ENCODE peak calls at places on chromosomes 13 and 19, in five cellular contexts. D, L, W, N and O are unnamed samples.

GRCh38 chr19:13275016-13275722 is 125.0 kb downstream of the IER2 start:
- DNase-seq in D (no peak), L (no peak), W (no peak), N (no peak), O (no peak)

GRCh38 chr13:50915562-50915961 is 6.0 kb downstream of the RNASEH2B start:
- DNase-seq in D (peak; percentile 75), L (no peak), W (no peak), N (no peak), O (no peak)

GRCh38 chr13:34349091-34349722 is 531.3 kb downstream of the RFC3 start:
- DNase-seq in D (no peak), L (no peak), W (no peak), N (peak; percentile 37), O (peak; percentile 81)

GRCh38 chr13:112246731-112247470 is 129.3 kb upstream of the SPACA7 start:
- DNase-seq in D (no peak), L (peak; percentile 57), W (no peak), N (no peak), O (no peak)

GRCh38 chr13:73421310-73421912 is 362.6 kb downstream of the KLF5 start:
- DNase-seq in D (no peak), L (no peak), W (no peak), N (no peak), O (no peak)

GRCh38 chr19:45498411-45499195 is at the start of gene PPM1N:
- DNase-seq in D (peak; percentile 61), L (peak; percentile 72), W (no peak), N (no peak), O (no peak)

GRCh38 chr13:50081106-50081898 is 66.1 kb downstream of the KCNRG start:
- DNase-seq in D (peak; percentile 58), L (peak; percentile 80), W (peak; percentile 68), N (peak; percentile 66), O (peak; percentile 77)

GRCh38 chr13:46951516-46951915 is 54.7 kb upstream of the HTR2A start:
- DNase-seq in D (no peak), L (no peak), W (no peak), N (no peak), O (no peak)

GRCh38 chr19:1616396-1616795 is 11.1 kb upstream of the UQCR11 start:
- DNase-seq in D (no peak), L (no peak), W (no peak), N (no peak), O (no peak)

GRCh38 chr19:47703301-47703700 is 9.9 kb upstream of the EHD2 start:
- DNase-seq in D (no peak), L (no peak), W (no peak), N (no peak), O (no peak)

GRCh38 chr13:75789451-75790197 is 153.5 kb downstream of the LMO7 start:
- DNase-seq in D (no peak), L (no peak), W (no peak), N (no peak), O (no peak)

GRCh38 chr19:33755314-33756020 is 41.2 kb upstream of the KCTD15 start:
- DNase-seq in D (no peak), L (no peak), W (no peak), N (no peak), O (no peak)

GRCh38 chr19:41937976-41938375 is 9.7 kb upstream of the ERFL start:
- DNase-seq in D (no peak), L (no peak), W (peak; percentile 71), N (no peak), O (no peak)

GRCh38 chr19:40962460-40962961 is 28.6 kb upstream of the CYP2B6 start:
- DNase-seq in D (no peak), L (no peak), W (no peak), N (no peak), O (no peak)

GRCh38 chr13:112448621-112449544 is 72.7 kb downstream of the SPACA7 start:
- DNase-seq in D (no peak), L (no peak), W (peak; percentile 12), N (no peak), O (no peak)

GRCh38 chr13:40981949-40982348 is 37.2 kb downstream of the ELF1 start:
- DNase-seq in D (no peak), L (no peak), W (no peak), N (no peak), O (no peak)

GRCh38 chr13:40980466-40980865 is 38.6 kb downstream of the ELF1 start:
- DNase-seq in D (peak; percentile 52), L (no peak), W (no peak), N (no peak), O (no peak)

GRCh38 chr13:40982772-40983171 is 36.3 kb downstream of the ELF1 start:
- DNase-seq in D (peak; percentile 85), L (no peak), W (peak; percentile 38), N (peak; percentile 51), O (no peak)

GRCh38 chr13:40983269-40983668 is 35.8 kb downstream of the ELF1 start:
- DNase-seq in D (no peak), L (no peak), W (no peak), N (no peak), O (no peak)

DNA sequence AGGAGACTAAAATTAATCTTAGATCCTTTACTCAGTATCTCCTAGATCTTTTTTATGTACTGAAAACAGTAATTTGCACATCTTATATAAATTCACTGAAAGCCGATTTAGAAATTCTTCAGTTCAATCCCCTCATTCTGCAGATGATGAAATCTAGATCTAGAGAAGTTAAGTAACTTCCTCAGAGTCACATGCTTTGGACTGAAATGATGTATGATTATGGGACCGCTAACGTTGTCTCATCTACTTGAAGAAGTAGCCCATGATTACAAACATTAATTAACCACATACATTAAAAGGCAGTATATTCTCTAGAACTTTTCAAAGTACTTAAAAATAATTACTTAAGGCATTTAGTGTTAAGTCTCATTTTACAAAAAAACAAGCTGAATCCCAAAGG is 37.8 kb downstream of the ELF1 start:
- DNase-seq in D (peak; percentile 58), L (no peak), W (no peak), N (no peak), O (no peak)
- H3K4me1 ChIP-seq in D (peaks cover 51% of the 10 kb centered on the region), L (peaks cover 68% of the 10 kb centered on the region), W (no peaks in the 10 kb centered on the region), N (peaks cover 98% of the 10 kb centered on the region), O (peaks cover 66% of the 10 kb centered on the region)

GRCh38 chr19:55836340-55836739 is at the start of gene NLRP4:
- DNase-seq in D (no peak), L (no peak), W (no peak), N (no peak), O (no peak)
- H3K27ac ChIP-seq in D (no peak within 1 kb of the TSS), L (no peak within 1 kb of the TSS), W (no peak within 1 kb of the TSS), N (no peak within 1 kb of the TSS), O (no peak within 1 kb of the TSS)

GRCh38 chr19:3969435-3970312 is 1.2 kb downstream of the DAPK3 start:
- DNase-seq in D (no peak), L (no peak), W (no peak), N (no peak), O (peak; percentile 60)
- H3K4me1 ChIP-seq in D (peaks cover 21% of the 10 kb centered on the region), L (peaks cover 47% of the 10 kb centered on the region), W (peaks cover 16% of the 10 kb centered on the region), N (peaks cover 55% of the 10 kb centered on the region), O (peaks cover 48% of the 10 kb centered on the region)

GRCh38 chr13:27122036-27122435 is 49.6 kb downstream of the USP12 start:
- DNase-seq in D (no peak), L (no peak), W (no peak), N (no peak), O (no peak)

GRCh38 chr13:27120811-27121210 is 50.8 kb downstream of the USP12 start:
- DNase-seq in D (no peak), L (no peak), W (no peak), N (no peak), O (no peak)

GRCh38 chr13:27126877-27127276 is 44.7 kb downstream of the USP12 start:
- DNase-seq in D (no peak), L (no peak), W (no peak), N (no peak), O (no peak)

GRCh38 chr13:27125357-27126282 is 46.0 kb downstream of the USP12 start:
- DNase-seq in D (no peak), L (no peak), W (no peak), N (no peak), O (no peak)

DNA sequence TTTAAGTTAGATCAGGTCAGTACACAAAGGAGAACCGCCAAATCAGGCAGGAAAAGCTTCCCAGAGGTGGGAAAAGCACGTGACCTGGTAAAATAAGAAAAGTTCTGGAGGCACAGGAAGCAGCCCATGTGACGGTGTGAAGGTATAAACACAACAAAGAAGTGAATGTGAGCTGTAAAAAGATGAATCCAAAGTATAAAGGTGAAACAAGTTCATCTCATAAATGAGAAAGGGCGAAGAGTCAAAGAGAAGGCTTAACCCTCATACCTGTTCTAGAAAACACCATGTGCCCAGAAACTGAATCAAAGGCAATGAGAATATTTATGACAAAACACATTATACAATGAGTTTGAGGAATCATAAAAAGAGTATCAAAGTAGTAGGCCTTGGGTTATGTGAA is 47.0 kb downstream of the USP12 start:
- DNase-seq in D (no peak), L (no peak), W (no peak), N (no peak), O (no peak)
- H3K27ac ChIP-seq in D (no peak overlapping the region), L (no peak overlapping the region), W (no peak overlapping the region), N (no peak overlapping the region), O (no peak overlapping the region)

GRCh38 chr19:34766386-34766785 is 6.6 kb downstream of the ZNF599 start:
- DNase-seq in D (no peak), L (no peak), W (no peak), N (no peak), O (no peak)

GRCh38 chr19:34772697-34773554 is at the start of gene ZNF599:
- DNase-seq in D (peak; percentile 88), L (peak; percentile 96), W (peak; percentile 90), N (peak; percentile 91), O (peak; percentile 95)

GRCh38 chr19:34773555-34773864 is 495 bp upstream of the ZNF599 start:
- DNase-seq in D (no peak), L (no peak), W (no peak), N (no peak), O (no peak)

DNA sequence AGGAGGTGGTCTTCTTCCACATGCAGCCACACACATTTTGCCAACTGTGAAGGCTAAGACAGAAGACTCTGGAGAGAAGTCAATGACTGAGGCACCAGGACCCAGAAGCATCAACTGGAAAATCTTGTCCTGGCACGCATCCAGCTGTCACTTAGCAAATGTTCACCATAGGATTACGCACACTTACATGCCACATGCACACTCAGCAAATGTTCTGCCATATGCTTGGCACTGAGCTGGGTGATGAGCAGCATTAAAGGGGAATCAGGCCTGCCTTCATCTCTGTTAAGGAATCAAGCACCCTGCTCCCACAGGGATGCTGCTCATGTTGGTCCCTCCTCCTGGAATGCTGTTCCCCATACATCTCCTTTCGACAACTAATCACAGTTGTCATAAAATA is 5.0 kb downstream of the ZNF599 start:
- DNase-seq in D (no peak), L (no peak), W (no peak), N (no peak), O (no peak)
- H3K4me1 ChIP-seq in D (peaks cover 8% of the 10 kb centered on the region), L (peaks cover 10% of the 10 kb centered on the region), W (peaks cover 6% of the 10 kb centered on the region), N (peaks cover 7% of the 10 kb centered on the region), O (peaks cover 11% of the 10 kb centered on the region)

GRCh38 chr13:31768351-31768750 is 29.0 kb downstream of the RXFP2 start:
- DNase-seq in D (no peak), L (no peak), W (no peak), N (no peak), O (no peak)
- H3K27ac ChIP-seq in D (no peak overlapping the region), L (no peak overlapping the region), W (peak overlapping the region; percentile 81), N (no peak overlapping the region), O (no peak overlapping the region)